ENCODE peak calls at places on chromosomes 6 and 20, in four cellular contexts. K is ureter; V is choroid plexus epithelial cell; Q is stimulated activated CD4-positive, alpha-beta T cell treated with anti-CD3 and anti-CD28 coated beads, Interleukin-1b, Interleukin-23, amount 100 ng/mL, for 24 hours. S is an unnamed sample.

GRCh38 chr6:113980937-113981554 is 10.1 kb upstream of the HDAC2 start:
- DNase-seq in V (peak; percentile 56), K (no peak), Q (no peak), S (no peak)

GRCh38 chr6:28408076-28408802 is 8.7 kb upstream of the ZSCAN12 start:
- DNase-seq in V (peak; percentile 23), K (no peak), Q (no peak), S (no peak)

GRCh38 chr20:16781496-16781895 is 33.3 kb downstream of the OTOR start:
- DNase-seq in Q (no peak), K (no peak), V (no peak), S (no peak)

GRCh38 chr20:44080646-44081267 is 106.2 kb downstream of the JPH2 start:
- DNase-seq in K (peak; percentile 81), V (peak; percentile 89), Q (peak; percentile 63), S (peak; percentile 74)

GRCh38 chr20:44614525-44614924 is 32.1 kb downstream of the PKIG start:
- DNase-seq in Q (no peak), K (no peak), V (no peak), S (peak; percentile 79)

GRCh38 chr6:8279094-8279805 is 156.1 kb downstream of the SLC35B3 start:
- DNase-seq in Q (no peak), V (no peak), K (no peak), S (no peak)

GRCh38 chr20:11001767-11002540 is 328.2 kb upstream of the JAG1 start:
- DNase-seq in V (peak; percentile 62), K (peak; percentile 73), Q (no peak), S (peak; percentile 95)

GRCh38 chr20:25453035-25453810 is 45.8 kb downstream of the GINS1 start:
- DNase-seq in V (peak; percentile 26), K (no peak), Q (no peak), S (no peak)

GRCh38 chr6:108564178-108564577 is 3.5 kb downstream of the FOXO3 start:
- DNase-seq in Q (no peak), V (peak; percentile 85), K (no peak), S (no peak)

GRCh38 chr6:11217360-11218076 is 14.9 kb downstream of the NEDD9 start:
- DNase-seq in Q (no peak), V (no peak), K (no peak), S (no peak)

GRCh38 chr6:32442977-32443552 is 3.4 kb downstream of the HLA-DRA start:
- DNase-seq in K (no peak), V (no peak), Q (no peak), S (no peak)

GRCh38 chr6:116316772-116317467 is 37.2 kb upstream of the TSPYL1 start:
- DNase-seq in Q (no peak), V (no peak), K (no peak), S (no peak)

GRCh38 chr20:50305636-50306477 is 115.2 kb downstream of the CEBPB start:
- DNase-seq in K (no peak), Q (no peak), V (peak; percentile 35), S (peak; percentile 76)

GRCh38 chr6:110180228-110181008 is at the start of gene CDC40:
- DNase-seq in Q (peak; percentile 41), K (peak; percentile 54), V (no peak), S (peak; percentile 49)

GRCh38 chr6:41785689-41786450 is 1.6 kb upstream of the TOMM6 start:
- DNase-seq in Q (no peak), V (peak; percentile 15), K (no peak), S (no peak)

GRCh38 chr20:59230385-59230784 is 66.8 kb downstream of the ZNF831 start:
- DNase-seq in Q (no peak), K (no peak), V (no peak), S (no peak)

GRCh38 chr6:150527100-150527499 is 72.6 kb upstream of the PLEKHG1 start:
- DNase-seq in K (peak; percentile 49), Q (no peak), V (no peak), S (no peak)

GRCh38 chr20:667351-668034 is 8.1 kb downstream of the SCRT2 start:
- DNase-seq in Q (peak; percentile 37), K (no peak), V (peak; percentile 58), S (no peak)

GRCh38 chr6:144305985-144306384 is 20.9 kb downstream of the UTRN start:
- DNase-seq in K (no peak), V (peak; percentile 84), Q (no peak), S (no peak)

S was measured in RWPE2.